ENCODE peak calls at places on chromosomes 11 and 22, in ten cellular contexts. T, C, M, B, Q, V, G, K, E and X are unnamed samples. For H3K4me1, the result is how much of the 10 kb centered on the place peaks cover.

GRCh38 chr11:16299884-16300778 is 56.2 kb downstream of the SOX6 start:
- DNase-seq in Q (no peak), G (no peak), M (no peak), E (no peak), C (no peak), V (no peak), B (no peak), T (no peak), K (no peak), X (no peak)

GRCh38 chr22:35301370-35301874 is 1.7 kb downstream of the TOM1 start:
- DNase-seq in Q (peak), G (peak), B (no peak), K (no peak), T (peak), V (no peak), C (peak), M (no peak), E (no peak), X (no peak)

GRCh38 chr11:110176366-110177056 is 83.3 kb downstream of the ZC3H12C start:
- DNase-seq in B (no peak), G (peak), T (no peak), C (peak), Q (no peak), M (no peak), V (no peak), E (no peak), K (no peak), X (no peak)

GRCh38 chr22:37229012-37229804 is 14.9 kb downstream of the RAC2 start:
- DNase-seq in G (peak), K (no peak), M (no peak), V (peak), B (peak), Q (no peak), C (peak), E (peak), T (no peak), X (no peak)

GRCh38 chr11:115446214-115446613 is 58.0 kb downstream of the CADM1 start:
- DNase-seq in G (no peak), M (no peak), V (no peak), Q (no peak), K (no peak), C (no peak), T (no peak), B (no peak), E (no peak), X (no peak)

GRCh38 chr22:36193577-36193976 is 8.0 kb downstream of the APOL4 start:
- DNase-seq in B (no peak), M (no peak), C (no peak), T (no peak), E (no peak), Q (no peak), G (no peak), K (no peak), V (no peak), X (no peak)

GRCh38 chr11:115498354-115498753 is 5.9 kb downstream of the CADM1 start:
- DNase-seq in B (no peak), T (peak), V (no peak), K (no peak), M (no peak), C (no peak), G (no peak), Q (no peak), E (no peak), X (no peak)

GRCh38 chr22:26534166-26534855 is 22.0 kb upstream of the TFIP11 start:
- DNase-seq in Q (no peak), M (no peak), T (no peak), V (no peak), K (no peak), E (no peak), C (no peak), B (no peak), G (no peak), X (no peak)

GRCh38 chr11:68266936-68267880 is 4.6 kb downstream of the C11orf24 start:
- DNase-seq in M (no peak), G (no peak), B (no peak), V (no peak), E (no peak), Q (no peak), K (no peak), T (no peak), C (peak), X (no peak)

GRCh38 chr11:97814325-97814959 is 1206.3 kb upstream of the CNTN5 start:
- DNase-seq in V (no peak), E (no peak), K (no peak), Q (no peak), B (no peak), C (no peak), T (no peak), M (no peak), G (no peak), X (no peak)

GRCh38 chr11:45146072-45147016 is at the start of gene PRDM11:
- DNase-seq in B (peak), M (peak), E (peak), T (peak), C (peak), V (peak), G (peak), K (peak), Q (peak), X (peak)

GRCh38 chr22:46145896-46146295 is 4.4 kb upstream of the PPARA start:
- DNase-seq in E (no peak), M (no peak), T (peak), B (peak), G (no peak), Q (no peak), C (no peak), V (no peak), K (no peak), X (no peak)

GRCh38 chr11:57269580-57270021 is 32.6 kb upstream of the APLNR start:
- DNase-seq in T (no peak), Q (no peak), V (no peak), M (no peak), K (no peak), B (no peak), C (no peak), E (no peak), G (no peak), X (no peak)

GRCh38 chr22:29704528-29705285 is 15.1 kb upstream of the CABP7 start:
- DNase-seq in C (peak), B (peak), M (peak), T (no peak), E (no peak), G (no peak), Q (no peak), V (peak), K (no peak), X (no peak)

GRCh38 chr22:44399196-44399837 is 86.6 kb upstream of the SHISAL1 start:
- DNase-seq in C (no peak), Q (peak), B (peak), K (peak), M (peak), E (no peak), G (no peak), T (peak), V (no peak), X (peak)

GRCh38 chr22:37123649-37124048 is 14.1 kb upstream of the TMPRSS6 start:
- DNase-seq in T (no peak), Q (no peak), K (no peak), C (no peak), V (no peak), B (no peak), M (no peak), E (no peak), G (no peak), X (no peak)

GRCh38 chr22:39675907-39676306 is 105.4 kb downstream of the CACNA1I start:
- DNase-seq in B (no peak), Q (no peak), E (no peak), V (no peak), T (no peak), C (no peak), M (no peak), G (no peak), K (no peak), X (no peak)

GRCh38 chr11:5705688-5706087 is 16.1 kb downstream of the TRIM22 start:
- DNase-seq in C (peak), B (no peak), E (no peak), G (no peak), K (no peak), T (no peak), M (no peak), V (no peak), Q (no peak), X (no peak)

GRCh38 chr22:36486619-36487384 is 5.4 kb upstream of the TXN2 start:
- DNase-seq in M (peak), V (peak), G (peak), E (no peak), T (no peak), B (peak), K (peak), C (peak), Q (no peak), X (peak)

GRCh38 chr22:18056161-18056666 is 21.6 kb upstream of the PEX26 start:
- DNase-seq in G (peak), M (peak), E (no peak), B (peak), T (peak), C (peak), Q (no peak), V (no peak), K (peak), X (no peak)

GRCh38 chr11:128180446-128181089 is 406.8 kb downstream of the ETS1 start:
- DNase-seq in B (no peak), Q (no peak), V (no peak), E (no peak), K (no peak), T (no peak), C (peak), M (no peak), G (no peak), X (no peak)

GRCh38 chr22:39947488-39948216 is 12.5 kb upstream of the TMA7B start:
- DNase-seq in V (no peak), T (no peak), C (no peak), B (no peak), M (no peak), Q (peak), K (no peak), G (no peak), E (no peak), X (no peak)

GRCh38 chr11:113901141-113901540 is 3.5 kb upstream of the HTR3B start:
- DNase-seq in Q (no peak), G (no peak), E (no peak), V (no peak), T (no peak), B (no peak), M (no peak), K (no peak), C (no peak), X (no peak)

GRCh38 chr11:73978576-73979086 is 4.0 kb downstream of the UCP2 start:
- DNase-seq in V (no peak), M (no peak), B (no peak), T (no peak), C (peak), E (no peak), K (no peak), Q (no peak), G (no peak), X (no peak)

GRCh38 chr11:112128483-112129121 is 35.3 kb downstream of the IL18 start:
- DNase-seq in Q (no peak), K (no peak), C (peak), E (peak), V (no peak), B (peak), T (peak), M (no peak), G (peak), X (peak)

GRCh38 chr11:23205156-23205871 is 345.0 kb upstream of the CCDC179 start:
- DNase-seq in M (no peak), V (no peak), K (no peak), G (no peak), Q (no peak), E (no peak), C (peak), B (no peak), T (no peak), X (no peak)

GRCh38 chr22:43176090-43176489 is 10.8 kb downstream of the TTLL12 start:
- DNase-seq in T (peak), E (no peak), G (no peak), Q (no peak), K (no peak), B (no peak), V (no peak), C (no peak), M (no peak), X (no peak)

GRCh38 chr11:1389932-1390587 is at the start of gene BRSK2:
- DNase-seq in B (peak), M (no peak), C (no peak), K (no peak), E (no peak), Q (no peak), V (no peak), T (peak), G (no peak), X (no peak)

GRCh38 chr11:113001709-113002108 is 40.5 kb downstream of the NCAM1 start:
- DNase-seq in K (no peak), B (no peak), V (no peak), T (no peak), G (peak), M (no peak), C (no peak), E (no peak), Q (no peak), X (no peak)

GRCh38 chr11:104320091-104320490 is 156.1 kb upstream of the PDGFD start:
- DNase-seq in V (no peak), G (no peak), B (no peak), Q (no peak), T (no peak), C (peak), E (no peak), K (no peak), M (no peak), X (no peak)

DNA sequence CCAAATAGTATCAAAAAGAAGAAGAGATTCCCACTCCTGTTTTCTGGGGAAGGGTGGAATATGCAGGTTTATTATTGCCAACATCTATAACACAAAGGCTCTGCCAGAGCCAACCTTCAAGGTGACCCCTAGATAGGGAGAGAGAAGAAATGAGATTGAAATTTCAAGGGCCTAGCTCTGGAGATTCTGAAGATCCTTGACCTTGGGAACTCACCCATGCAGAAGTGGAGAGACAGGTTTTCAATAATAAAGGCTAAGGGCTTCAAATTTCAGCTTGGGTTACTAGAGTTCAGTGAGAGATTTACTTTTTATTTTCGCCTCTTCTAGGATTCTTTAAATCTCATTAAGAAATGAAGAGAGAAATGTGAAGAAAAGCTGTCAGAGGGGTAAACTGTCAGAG is 98.4 kb downstream of the CD44 start:
- DNase-seq in G (no peak), E (no peak), V (no peak), C (no peak), K (no peak), Q (no peak), M (no peak), T (no peak), B (no peak), X (no peak)
- H3K4me3 ChIP-seq in G (no peak), E (no peak), V (no peak), C (no peak), K (no peak), Q (no peak), M (no peak), T (no peak), B (no peak), X (no peak)

DNA sequence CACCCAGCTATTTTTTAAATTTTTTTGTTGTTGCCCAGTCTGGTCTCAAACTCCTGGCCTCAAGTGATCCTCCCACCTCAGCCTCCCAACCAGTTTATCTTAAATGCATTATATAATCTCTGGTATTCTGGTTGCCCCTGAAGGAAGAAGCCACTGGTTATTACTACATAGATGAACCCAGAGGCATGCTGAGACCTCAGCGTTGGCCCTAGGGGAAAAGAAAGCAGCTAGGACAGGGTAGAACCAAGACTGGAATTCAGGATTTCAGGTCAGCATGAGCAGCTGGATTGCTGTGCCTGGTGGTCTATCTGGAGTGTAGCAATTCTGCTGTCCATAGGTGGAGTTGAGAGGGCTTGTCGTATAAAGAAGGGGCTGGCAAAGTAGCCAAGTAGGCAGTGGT is 67.2 kb downstream of the PARVA start:
- DNase-seq in K (no peak), C (no peak), T (no peak), Q (no peak), E (no peak), G (no peak), V (no peak), B (no peak), M (no peak), X (no peak)
- H3K4me1 ChIP-seq in K (under half), C (under half), T (under half), Q (under half), E (under half), G (under half), V (under half), B (under half), M (under half), X (under half)

GRCh38 chr11:71250512-71251158 is 1.7 kb downstream of the SHANK2 start:
- DNase-seq in B (no peak), K (no peak), E (no peak), T (no peak), G (no peak), Q (no peak), C (no peak), V (no peak), M (no peak), X (no peak)

GRCh38 chr11:71251761-71252433 is 480 bp downstream of the SHANK2 start:
- DNase-seq in G (no peak), M (peak), Q (no peak), E (no peak), T (peak), K (no peak), C (no peak), V (no peak), B (peak), X (no peak)

GRCh38 chr11:71252782-71253730 is 679 bp upstream of the SHANK2 start:
- DNase-seq in C (peak), T (peak), Q (peak), K (no peak), V (no peak), G (no peak), M (peak), E (peak), B (peak), X (peak)

GRCh38 chr11:71252434-71252781 is at the start of gene SHANK2:
- DNase-seq in E (no peak), K (no peak), G (no peak), C (no peak), V (no peak), T (peak), Q (peak), B (peak), M (peak), X (no peak)

DNA sequence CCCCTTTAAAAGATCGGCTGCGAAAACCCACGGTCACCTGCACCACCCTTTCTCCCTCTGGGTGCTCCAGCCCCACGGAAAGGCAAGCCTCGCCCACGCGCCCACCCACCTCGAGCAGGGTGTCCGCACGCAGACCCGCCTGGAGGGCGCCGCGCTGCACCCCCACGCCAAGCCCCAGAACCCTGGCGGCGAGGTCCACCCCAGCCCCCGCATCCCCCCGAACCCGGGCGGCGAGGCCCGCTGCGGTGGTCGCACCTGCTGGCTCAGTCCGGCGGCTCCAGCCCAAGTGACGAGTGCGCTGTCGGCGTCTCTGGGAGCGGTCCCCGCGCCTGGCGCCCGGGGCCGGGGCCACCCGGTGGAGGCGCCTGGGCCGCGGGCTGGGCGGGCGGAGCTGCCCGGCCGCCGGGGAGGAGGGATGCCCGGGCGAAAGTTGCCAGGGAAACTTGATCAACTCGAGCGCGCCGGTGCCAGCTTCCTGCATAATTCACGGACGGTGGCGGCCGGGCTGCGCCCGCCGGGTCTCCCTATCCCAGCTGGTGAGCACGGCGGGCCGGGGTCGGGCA is 1.1 kb downstream of the SHANK2 start:
- DNase-seq in K (no peak), V (no peak), G (no peak), B (peak), T (peak), M (peak), E (no peak), C (no peak), Q (peak), X (no peak)
- H3K4me3 ChIP-seq in K (no peak), V (no peak), G (peak), B (peak), T (peak), M (peak), E (peak), C (peak), Q (peak), X (peak)

GRCh38 chr11:19429108-19429760 is 188.5 kb upstream of the E2F8 start:
- DNase-seq in E (no peak), V (no peak), C (no peak), M (no peak), B (peak), T (no peak), Q (no peak), K (no peak), G (no peak), X (no peak)

GRCh38 chr11:19428206-19429001 is 187.7 kb upstream of the E2F8 start:
- DNase-seq in K (no peak), V (no peak), C (peak), M (no peak), T (no peak), Q (no peak), G (no peak), E (no peak), B (no peak), X (no peak)

GRCh38 chr11:19432370-19433163 is 191.8 kb upstream of the E2F8 start:
- DNase-seq in K (no peak), V (no peak), M (no peak), Q (no peak), E (no peak), C (peak), T (no peak), G (no peak), B (no peak), X (no peak)

GRCh38 chr11:19431059-19431398 is 190.3 kb upstream of the E2F8 start:
- DNase-seq in K (no peak), B (no peak), T (no peak), G (no peak), E (no peak), M (no peak), C (no peak), Q (no peak), V (no peak), X (no peak)

DNA sequence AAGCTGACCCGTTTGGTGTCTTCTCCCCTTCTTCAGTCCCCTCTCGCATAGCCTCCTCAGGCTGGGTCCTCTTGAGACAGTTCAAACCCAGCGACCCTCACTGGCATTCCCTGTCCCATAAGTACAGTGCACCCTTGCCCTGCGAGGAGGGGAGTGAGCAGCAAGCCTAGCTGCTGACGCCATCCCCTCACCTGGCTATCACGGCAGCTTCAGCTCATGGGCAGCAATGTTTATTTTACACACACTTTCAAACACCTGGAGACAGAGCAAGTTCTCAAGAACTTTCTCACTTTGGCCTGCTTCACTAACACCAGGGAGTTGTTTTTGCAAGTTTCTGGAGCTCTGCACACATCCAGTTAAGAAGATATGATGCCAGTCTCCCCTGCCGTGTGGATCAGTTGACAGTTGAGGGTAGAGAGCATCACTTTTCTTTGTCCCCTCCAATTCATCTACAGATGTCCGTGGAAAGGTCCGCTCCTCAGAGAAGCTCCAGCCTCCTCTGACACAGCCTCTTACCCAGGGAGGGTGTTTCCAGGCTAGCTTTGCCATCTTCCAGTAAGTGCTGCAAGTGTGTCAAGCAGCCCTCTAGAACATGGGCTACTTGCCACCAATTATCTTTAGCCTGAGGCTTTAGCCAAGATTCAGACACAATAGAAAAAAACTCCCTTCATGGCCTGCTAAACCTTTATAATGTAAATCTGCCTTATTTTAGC is 189.8 kb upstream of the E2F8 start:
- DNase-seq in K (no peak), G (no peak), T (no peak), V (no peak), Q (no peak), C (no peak), B (peak), E (no peak), M (no peak), X (no peak)
- H3K4me1 ChIP-seq in K (under half), G (under half), T (under half), V (under half), Q (under half), C (under half), B (under half), E (under half), M (under half), X (under half)

GRCh38 chr11:126415128-126415527 is 59.6 kb downstream of the ST3GAL4 start:
- DNase-seq in B (peak), C (peak), K (peak), M (no peak), T (peak), V (no peak), G (peak), Q (peak), E (no peak), X (peak)
- H3K4me3 ChIP-seq in B (no peak), C (no peak), K (no peak), M (no peak), T (no peak), V (no peak), G (no peak), Q (no peak), E (no peak), X (no peak)